ENCODE peak calls at places on chromosome X, in six cellular contexts. X, W, N, U, J and L are unnamed samples.

GRCh38 chrX:104679175-104679574 is 113.2 kb downstream of the IL1RAPL2 start:
- DNase-seq in J (no peak), N (no peak), X (no peak), W (no peak), U (no peak), L (peak; percentile 42)

GRCh38 chrX:119667111-119667928 is 25.6 kb downstream of the SEPTIN6 start:
- DNase-seq in U (no peak), J (no peak), X (no peak), N (no peak), W (no peak), L (no peak)

GRCh38 chrX:13376857-13377441 is 57.1 kb upstream of the ATXN3L start:
- DNase-seq in N (no peak), U (no peak), J (peak; percentile 58), X (no peak), W (no peak), L (peak; percentile 95)

GRCh38 chrX:22135994-22136684 is 104.0 kb downstream of the PHEX start:
- DNase-seq in N (no peak), J (peak; percentile 24), X (no peak), W (peak; percentile 11), U (peak; percentile 23), L (peak; percentile 81)

GRCh38 chrX:115533485-115533884 is 27.5 kb upstream of the PLS3 start:
- DNase-seq in U (no peak), X (no peak), J (no peak), N (no peak), W (no peak), L (peak; percentile 13)

GRCh38 chrX:39073131-39073530 is 271.9 kb downstream of the MID1IP1 start:
- DNase-seq in W (no peak), J (no peak), X (no peak), N (no peak), U (no peak), L (no peak)

GRCh38 chrX:139290310-139290709 is 240.2 kb upstream of the F9 start:
- DNase-seq in X (no peak), U (no peak), J (no peak), N (no peak), W (no peak), L (peak; percentile 82)

GRCh38 chrX:10190367-10190766 is 33.6 kb downstream of the CLCN4 start:
- DNase-seq in W (peak; percentile 15), N (no peak), U (no peak), J (peak; percentile 43), X (no peak), L (peak; percentile 74)

GRCh38 chrX:126027229-126027628 is 138.9 kb downstream of the DCAF12L2 start:
- DNase-seq in X (peak; percentile 29), W (no peak), N (no peak), U (no peak), J (no peak), L (no peak)

GRCh38 chrX:42176790-42177189 is 253.4 kb upstream of the CASK start:
- DNase-seq in W (no peak), X (peak; percentile 45), U (no peak), N (no peak), J (no peak), L (no peak)

GRCh38 chrX:8845060-8845459 is 43.9 kb upstream of the FAM9A start:
- DNase-seq in U (no peak), N (no peak), W (no peak), X (no peak), J (no peak), L (peak; percentile 87)